ENCODE peak calls at places on chromosomes 11 and 22, in six cellular contexts. W is CD4-positive, alpha-beta memory T cell; M is K562; G is mammary epithelial cell; S is pancreas; J is upper lobe of left lung. O is an unnamed sample. For H3K27me3, the result is how much of the 10 kb centered on the place peaks cover.

GRCh38 chr22:50039669-50040458 is 18.2 kb downstream of the TTLL8 start:
- DNase-seq in J (no peak), G (no peak), S (peak), M (no peak), W (no peak), O (no peak)

GRCh38 chr11:72716291-72716690 is 35.9 kb downstream of the ARAP1 start:
- DNase-seq in J (no peak), G (no peak), M (no peak), S (no peak), W (no peak), O (no peak)

GRCh38 chr11:90124946-90125345 is 9.5 kb upstream of the NAALAD2 start:
- DNase-seq in J (no peak), S (no peak), W (no peak), M (no peak), G (no peak), O (no peak)

GRCh38 chr11:70128435-70128906 is 50.4 kb downstream of the ANO1 start:
- DNase-seq in J (no peak), W (no peak), M (no peak), G (peak), S (no peak), O (no peak)

GRCh38 chr11:115391598-115391997 is 112.6 kb downstream of the CADM1 start:
- DNase-seq in G (no peak), J (no peak), W (no peak), M (no peak), S (no peak), O (no peak)

GRCh38 chr11:45333506-45333971 is 47.4 kb upstream of the SYT13 start:
- DNase-seq in W (no peak), M (peak), J (no peak), G (no peak), S (no peak), O (no peak)

GRCh38 chr11:9858822-9859221 is 194.9 kb downstream of the SWAP70 start:
- DNase-seq in G (no peak), M (no peak), W (no peak), S (no peak), J (no peak), O (no peak)

GRCh38 chr22:41947181-41948080 is 479 bp upstream of the CENPM start:
- DNase-seq in S (no peak), W (no peak), M (no peak), G (no peak), J (no peak), O (no peak)

GRCh38 chr11:59559886-59560285 is 48.5 kb downstream of the OR4D9 start:
- DNase-seq in J (no peak), M (no peak), S (no peak), W (no peak), G (no peak), O (no peak)

GRCh38 chr11:121429556-121429955 is 22.6 kb upstream of the SORL1 start:
- DNase-seq in W (no peak), M (no peak), G (no peak), J (no peak), S (no peak), O (no peak)

GRCh38 chr22:38086942-38087341 is 3.0 kb upstream of the SLC16A8 start:
- DNase-seq in J (no peak), M (no peak), W (no peak), G (no peak), S (no peak), O (no peak)

GRCh38 chr11:75317446-75318122 is 33.9 kb downstream of the ARRB1 start:
- DNase-seq in M (no peak), G (no peak), S (no peak), W (no peak), J (no peak), O (no peak)

GRCh38 chr22:49967333-49968241 is 7.0 kb downstream of the PIM3 start:
- DNase-seq in W (no peak), M (no peak), J (peak), G (no peak), S (peak), O (no peak)

GRCh38 chr11:122170815-122171475 is 54.9 kb upstream of the BLID start:
- DNase-seq in M (no peak), S (no peak), W (no peak), G (peak), J (peak), O (no peak)

GRCh38 chr11:73729594-73730206 is 31.2 kb downstream of the RAB6A start:
- DNase-seq in W (no peak), G (no peak), M (peak), S (no peak), J (no peak), O (no peak)

GRCh38 chr11:8055836-8056526 is 25.0 kb upstream of the TUB start:
- DNase-seq in W (no peak), G (no peak), M (no peak), J (no peak), S (peak), O (no peak)

GRCh38 chr11:46594785-46595184 is 962 bp upstream of the AMBRA1 start:
- DNase-seq in M (no peak), G (no peak), S (peak), W (no peak), J (no peak), O (no peak)

GRCh38 chr11:126816655-126817054 is 183.9 kb downstream of the KIRREL3 start:
- DNase-seq in W (no peak), S (no peak), J (no peak), M (no peak), G (no peak), O (no peak)

GRCh38 chr11:71251761-71252433 is 480 bp downstream of the SHANK2 start:
- DNase-seq in M (peak), G (no peak), J (peak), S (peak), W (no peak), O (no peak)

GRCh38 chr22:32818446-32819115 is 17.1 kb downstream of the TIMP3 start:
- DNase-seq in M (no peak), J (no peak), S (no peak), W (no peak), G (no peak), O (no peak)

GRCh38 chr11:122248939-122249338 is 132.9 kb upstream of the BLID start:
- DNase-seq in S (no peak), W (no peak), M (no peak), J (no peak), G (peak), O (no peak)

GRCh38 chr11:57167125-57167839 is 14.5 kb upstream of the LRRC55 start:
- DNase-seq in S (no peak), J (no peak), G (no peak), W (no peak), M (no peak), O (no peak)

GRCh38 chr11:92550871-92551270 is 326.3 kb downstream of the FAT3 start:
- DNase-seq in J (no peak), M (no peak), G (no peak), S (no peak), W (no peak), O (no peak)

GRCh38 chr11:117199061-117199915 is at the start of gene TAGLN:
- DNase-seq in J (peak), M (no peak), W (no peak), G (peak), S (no peak), O (no peak)

GRCh38 chr11:108975641-108976071 is 310.8 kb downstream of the DDX10 start:
- DNase-seq in M (no peak), W (no peak), G (no peak), S (no peak), J (no peak), O (no peak)

GRCh38 chr22:25027052-25027525 is 74.6 kb downstream of the KIAA1671 start:
- DNase-seq in M (no peak), G (no peak), J (no peak), S (no peak), W (no peak), O (no peak)

GRCh38 chr11:92131289-92131890 is 93.2 kb upstream of the FAT3 start:
- DNase-seq in G (peak), M (no peak), J (no peak), S (no peak), W (no peak), O (no peak)

GRCh38 chr11:14914536-14914935 is 22.5 kb upstream of the CYP2R1 start:
- DNase-seq in J (no peak), G (no peak), M (no peak), S (no peak), W (no peak), O (no peak)
- H3K27me3 ChIP-seq in J (under half), G (under half), M (under half), S (under half), W (under half), O (under half)

GRCh38 chr22:21628386-21629261 is 1.2 kb downstream of the YDJC start:
- DNase-seq in G (no peak), J (no peak), M (peak), S (peak), W (no peak), O (no peak)
- H3K27ac ChIP-seq in G (peak), J (peak), M (peak), S (no peak), W (peak), O (peak)

DNA sequence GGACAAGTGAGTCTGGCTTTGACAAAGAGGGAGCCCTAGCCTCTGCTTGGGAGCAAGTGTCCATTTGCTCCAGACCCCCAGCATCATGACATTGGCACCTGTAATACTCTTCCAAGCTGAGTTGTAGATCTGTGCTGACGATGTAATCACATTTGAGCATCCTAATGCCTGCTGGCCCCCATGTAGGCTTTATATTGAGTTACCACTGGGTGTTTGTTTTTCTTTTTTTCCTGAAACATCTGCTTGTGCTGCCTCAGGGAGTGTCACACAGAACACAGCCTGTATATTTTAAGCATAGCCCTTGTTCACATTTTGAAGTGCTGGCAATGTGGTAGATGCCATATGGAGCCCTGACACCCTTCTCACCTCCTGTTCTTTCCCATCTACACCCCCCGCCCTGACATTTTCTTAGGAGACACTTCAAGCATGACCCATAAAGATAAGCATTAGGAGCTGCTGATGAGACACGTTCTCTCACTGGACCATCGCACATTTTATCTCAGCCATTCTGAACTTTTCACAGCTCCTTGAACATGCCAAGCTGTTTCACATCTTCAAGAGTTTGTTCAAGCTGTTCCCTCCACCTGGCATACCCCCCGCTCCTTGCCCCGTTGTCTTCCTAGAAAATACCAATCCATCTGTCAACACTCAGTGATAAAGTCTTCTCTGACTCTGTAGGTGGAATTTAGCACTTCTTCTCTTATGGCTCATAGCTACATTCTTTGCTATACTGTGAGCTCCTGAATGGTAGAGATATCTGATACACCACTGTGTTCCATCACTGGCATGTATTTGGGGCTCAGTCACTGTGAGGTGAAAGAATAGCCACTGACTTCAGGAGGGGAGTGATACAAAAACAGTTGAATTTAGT is 128.7 kb downstream of the TRIM44 start:
- DNase-seq in M (no peak), J (no peak), G (no peak), W (no peak), S (no peak), O (no peak)
- H3K27me3 ChIP-seq in M (under half), J (under half), G (under half), W (under half), S (under half), O (under half)

GRCh38 chr11:47870404-47870803 is 22.3 kb upstream of the NUP160 start:
- DNase-seq in J (no peak), G (no peak), S (no peak), M (no peak), W (no peak), O (no peak)
- H3K27ac ChIP-seq in J (no peak), G (no peak), S (no peak), M (no peak), W (no peak), O (no peak)

DNA sequence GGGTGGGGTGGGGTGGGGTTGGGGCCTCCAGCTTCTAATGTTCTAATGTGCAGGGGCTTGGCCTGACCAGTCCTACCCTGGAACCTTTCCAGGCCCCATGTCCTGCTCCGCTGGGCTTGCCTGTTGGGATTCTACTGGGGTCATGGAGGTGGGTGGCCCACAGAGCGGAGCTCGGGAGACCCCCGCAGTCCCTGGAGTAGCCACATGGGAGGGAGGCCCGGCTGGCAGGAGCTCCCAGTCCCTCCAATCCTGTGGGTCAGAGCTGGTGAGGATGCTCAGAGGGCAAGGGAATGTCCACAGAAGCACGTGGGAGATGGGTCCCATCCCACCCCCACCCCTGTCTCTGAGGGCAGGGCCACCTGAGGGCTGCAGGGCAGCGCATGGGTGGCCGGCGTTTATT is 2.9 kb downstream of the SEPTIN5 start:
- DNase-seq in G (no peak), J (no peak), M (no peak), S (no peak), W (no peak), O (no peak)
- H3K27me3 ChIP-seq in G (under half), J (under half), M (under half), S (under half), W (under half), O (under half)

GRCh38 chr11:65184146-65184545 is 2.4 kb downstream of the CAPN1 start:
- DNase-seq in G (no peak), S (no peak), J (no peak), W (no peak), M (no peak), O (no peak)
- H3K27ac ChIP-seq in G (peak), S (peak), J (no peak), W (no peak), M (no peak), O (no peak)

O was measured in CD8-positive, alpha-beta memory T cell.